ENCODE peak calls at places on chromosomes 16 and 17, in eight cellular contexts. One of them, this sample, is unnamed.
A peak's percentile ranks its signal among the peaks of the same experiment; 100 is the strongest.

GRCh38 chr16:19840524-19841110 is 44.0 kb downstream of the GPRC5B start:
- DNase-seq in GM23338: no peak
- DNase-seq in lower lobe of right lung: no peak
- DNase-seq in tibial artery: no peak
- DNase-seq in lung: no peak
- DNase-seq in spleen: no peak
- DNase-seq in GM23248: no peak
- DNase-seq in CD4-positive, alpha-beta T cell: no peak
- DNase-seq in this sample: no peak

GRCh38 chr17:13334374-13334773 is 267.4 kb downstream of the HS3ST3A1 start:
- DNase-seq in tibial artery: no peak
- DNase-seq in GM23248: no peak
- DNase-seq in CD4-positive, alpha-beta T cell: no peak
- DNase-seq in GM23338: no peak
- DNase-seq in lung: no peak
- DNase-seq in lower lobe of right lung: no peak
- DNase-seq in spleen: no peak
- DNase-seq in this sample: no peak

GRCh38 chr16:10752843-10753523 is 9.3 kb downstream of the NUBP1 start:
- DNase-seq in tibial artery: peak; percentile 84
- DNase-seq in lower lobe of right lung: peak; percentile 82
- DNase-seq in GM23338: no peak
- DNase-seq in GM23248: no peak
- DNase-seq in spleen: peak; percentile 84
- DNase-seq in CD4-positive, alpha-beta T cell: no peak
- DNase-seq in lung: peak; percentile 40
- DNase-seq in this sample: peak; percentile 74

GRCh38 chr17:19002805-19003542 is 1.6 kb downstream of the FAM83G start:
- DNase-seq in lower lobe of right lung: no peak
- DNase-seq in GM23338: no peak
- DNase-seq in spleen: no peak
- DNase-seq in tibial artery: no peak
- DNase-seq in GM23248: peak; percentile 62
- DNase-seq in lung: no peak
- DNase-seq in CD4-positive, alpha-beta T cell: peak; percentile 24
- DNase-seq in this sample: no peak

GRCh38 chr17:74417178-74418045 is 14.5 kb upstream of the GPRC5C start:
- DNase-seq in CD4-positive, alpha-beta T cell: no peak
- DNase-seq in lung: no peak
- DNase-seq in GM23338: no peak
- DNase-seq in tibial artery: no peak
- DNase-seq in lower lobe of right lung: no peak
- DNase-seq in spleen: no peak
- DNase-seq in GM23248: peak; percentile 88
- DNase-seq in this sample: no peak

GRCh38 chr16:46612121-46612520 is 9.1 kb downstream of the SHCBP1 start:
- DNase-seq in lower lobe of right lung: no peak
- DNase-seq in lung: no peak
- DNase-seq in GM23338: no peak
- DNase-seq in GM23248: no peak
- DNase-seq in spleen: no peak
- DNase-seq in tibial artery: no peak
- DNase-seq in CD4-positive, alpha-beta T cell: no peak
- DNase-seq in this sample: no peak

GRCh38 chr16:75486014-75486404 is 9.2 kb downstream of the CHST6 start:
- DNase-seq in lower lobe of right lung: no peak
- DNase-seq in GM23338: no peak
- DNase-seq in tibial artery: no peak
- DNase-seq in CD4-positive, alpha-beta T cell: no peak
- DNase-seq in spleen: no peak
- DNase-seq in lung: no peak
- DNase-seq in GM23248: no peak
- DNase-seq in this sample: no peak

GRCh38 chr16:47732122-47732805 is 271.1 kb downstream of the PHKB start:
- DNase-seq in GM23248: peak; percentile 73
- DNase-seq in tibial artery: no peak
- DNase-seq in lung: no peak
- DNase-seq in CD4-positive, alpha-beta T cell: no peak
- DNase-seq in spleen: no peak
- DNase-seq in GM23338: peak; percentile 2
- DNase-seq in lower lobe of right lung: no peak
- DNase-seq in this sample: no peak

GRCh38 chr17:49634487-49634865 is 43.4 kb downstream of the SPOP start:
- DNase-seq in lower lobe of right lung: no peak
- DNase-seq in spleen: no peak
- DNase-seq in tibial artery: no peak
- DNase-seq in GM23248: no peak
- DNase-seq in GM23338: no peak
- DNase-seq in CD4-positive, alpha-beta T cell: no peak
- DNase-seq in lung: no peak
- DNase-seq in this sample: no peak

GRCh38 chr17:1714488-1714979 is 4.4 kb upstream of the TLCD2 start:
- DNase-seq in CD4-positive, alpha-beta T cell: no peak
- DNase-seq in lower lobe of right lung: peak; percentile 96
- DNase-seq in GM23338: peak; percentile 99
- DNase-seq in GM23248: peak; percentile 100
- DNase-seq in tibial artery: peak; percentile 99
- DNase-seq in lung: peak; percentile 98
- DNase-seq in spleen: peak; percentile 94
- DNase-seq in this sample: peak; percentile 99

GRCh38 chr16:80300876-80301275 is 239.9 kb upstream of the DYNLRB2 start:
- DNase-seq in CD4-positive, alpha-beta T cell: no peak
- DNase-seq in tibial artery: no peak
- DNase-seq in spleen: no peak
- DNase-seq in GM23248: peak; percentile 70
- DNase-seq in lower lobe of right lung: no peak
- DNase-seq in GM23338: no peak
- DNase-seq in lung: no peak
- DNase-seq in this sample: no peak

GRCh38 chr16:48269011-48269410 is 21.7 kb upstream of the ABCC11 start:
- DNase-seq in tibial artery: no peak
- DNase-seq in GM23248: no peak
- DNase-seq in spleen: no peak
- DNase-seq in lower lobe of right lung: no peak
- DNase-seq in CD4-positive, alpha-beta T cell: no peak
- DNase-seq in lung: no peak
- DNase-seq in GM23338: no peak
- DNase-seq in this sample: no peak

GRCh38 chr17:69047368-69048263 is 13.1 kb downstream of the ABCA9 start:
- DNase-seq in tibial artery: peak; percentile 74
- DNase-seq in lung: peak; percentile 35
- DNase-seq in spleen: no peak
- DNase-seq in GM23248: peak; percentile 50
- DNase-seq in lower lobe of right lung: no peak
- DNase-seq in GM23338: no peak
- DNase-seq in CD4-positive, alpha-beta T cell: no peak
- DNase-seq in this sample: peak; percentile 84

GRCh38 chr17:45222273-45222993 is 748 bp downstream of the FMNL1 start:
- DNase-seq in lower lobe of right lung: no peak
- DNase-seq in CD4-positive, alpha-beta T cell: peak; percentile 54
- DNase-seq in GM23248: no peak
- DNase-seq in tibial artery: peak; percentile 69
- DNase-seq in lung: no peak
- DNase-seq in GM23338: peak; percentile 73
- DNase-seq in spleen: peak; percentile 86
- DNase-seq in this sample: no peak

GRCh38 chr16:54987081-54987480 is 56.4 kb downstream of the IRX5 start:
- DNase-seq in tibial artery: no peak
- DNase-seq in lower lobe of right lung: no peak
- DNase-seq in GM23248: no peak
- DNase-seq in GM23338: no peak
- DNase-seq in spleen: no peak
- DNase-seq in CD4-positive, alpha-beta T cell: no peak
- DNase-seq in lung: no peak
- DNase-seq in this sample: no peak

GRCh38 chr17:80067393-80067986 is 31.0 kb downstream of the CCDC40 start:
- DNase-seq in spleen: no peak
- DNase-seq in lung: no peak
- DNase-seq in lower lobe of right lung: no peak
- DNase-seq in GM23338: no peak
- DNase-seq in CD4-positive, alpha-beta T cell: no peak
- DNase-seq in GM23248: no peak
- DNase-seq in tibial artery: no peak
- DNase-seq in this sample: no peak

GRCh38 chr17:2070241-2071023 is 15.5 kb downstream of the HIC1 start:
- DNase-seq in lower lobe of right lung: no peak
- DNase-seq in lung: no peak
- DNase-seq in CD4-positive, alpha-beta T cell: no peak
- DNase-seq in tibial artery: no peak
- DNase-seq in GM23248: no peak
- DNase-seq in spleen: no peak
- DNase-seq in GM23338: peak; percentile 83
- DNase-seq in this sample: no peak

DNA sequence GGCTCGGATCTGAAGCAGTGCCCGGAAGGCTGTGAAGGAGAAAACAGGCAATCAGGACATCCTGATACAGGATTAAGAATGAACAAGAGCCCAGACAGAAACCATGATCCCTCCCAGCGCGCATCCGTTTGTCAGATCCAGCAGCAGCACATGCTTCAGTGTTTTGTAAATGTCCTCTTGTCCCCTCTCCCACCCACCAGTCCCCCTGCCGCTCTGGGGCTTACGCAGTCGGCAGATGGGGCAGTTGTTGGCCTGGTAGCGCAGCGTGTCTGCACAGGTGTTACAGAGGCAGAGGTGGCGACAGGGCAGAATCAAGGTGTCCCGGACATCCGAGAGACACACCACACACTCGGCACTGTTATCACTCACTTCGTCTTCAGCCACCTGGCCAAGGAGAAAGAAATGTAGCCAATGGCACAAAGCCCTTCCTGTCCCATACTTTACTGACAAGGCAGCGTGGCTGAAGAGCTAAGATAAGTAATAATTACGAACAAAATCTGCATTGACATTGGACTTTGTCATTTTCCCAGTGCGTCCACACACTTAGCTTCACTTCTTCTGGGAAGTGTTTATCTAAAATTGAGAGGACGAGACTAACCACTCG is 20.7 kb upstream of the FOXJ1 start:
- DNase-seq in CD4-positive, alpha-beta T cell: no peak
- DNase-seq in spleen: no peak
- DNase-seq in lung: no peak
- DNase-seq in tibial artery: no peak
- DNase-seq in GM23248: no peak
- DNase-seq in lower lobe of right lung: no peak
- DNase-seq in GM23338: no peak
- DNase-seq in this sample: no peak
- H3K27ac ChIP-seq in CD4-positive, alpha-beta T cell: no peak overlapping the region
- H3K27ac ChIP-seq in spleen: no peak overlapping the region
- H3K27ac ChIP-seq in lung: no peak overlapping the region
- H3K27ac ChIP-seq in tibial artery: no peak overlapping the region
- H3K27ac ChIP-seq in GM23248: no peak overlapping the region
- H3K27ac ChIP-seq in lower lobe of right lung: no peak overlapping the region
- H3K27ac ChIP-seq in GM23338: no peak overlapping the region
- H3K27ac ChIP-seq in this sample: no peak overlapping the region

GRCh38 chr16:86494565-86495356 is 15.6 kb upstream of the FOXF1 start:
- DNase-seq in lower lobe of right lung: no peak
- DNase-seq in GM23338: peak; percentile 54
- DNase-seq in CD4-positive, alpha-beta T cell: no peak
- DNase-seq in lung: no peak
- DNase-seq in tibial artery: no peak
- DNase-seq in GM23248: no peak
- DNase-seq in spleen: peak; percentile 44
- DNase-seq in this sample: no peak
- H3K27ac ChIP-seq in lower lobe of right lung: peak overlapping the region; percentile 78
- H3K27ac ChIP-seq in GM23338: no peak overlapping the region
- H3K27ac ChIP-seq in CD4-positive, alpha-beta T cell: no peak overlapping the region
- H3K27ac ChIP-seq in lung: peak overlapping the region; percentile 89
- H3K27ac ChIP-seq in tibial artery: no peak overlapping the region
- H3K27ac ChIP-seq in GM23248: no peak overlapping the region
- H3K27ac ChIP-seq in spleen: no peak overlapping the region
- H3K27ac ChIP-seq in this sample: no peak overlapping the region

GRCh38 chr16:87254734-87255133 is 62.5 kb downstream of the C16orf95 start:
- DNase-seq in spleen: no peak
- DNase-seq in tibial artery: no peak
- DNase-seq in CD4-positive, alpha-beta T cell: no peak
- DNase-seq in GM23248: no peak
- DNase-seq in lung: no peak
- DNase-seq in GM23338: no peak
- DNase-seq in lower lobe of right lung: no peak
- DNase-seq in this sample: no peak
- H3K27ac ChIP-seq in spleen: no peak overlapping the region
- H3K27ac ChIP-seq in tibial artery: no peak overlapping the region
- H3K27ac ChIP-seq in CD4-positive, alpha-beta T cell: no peak overlapping the region
- H3K27ac ChIP-seq in GM23248: no peak overlapping the region
- H3K27ac ChIP-seq in lung: no peak overlapping the region
- H3K27ac ChIP-seq in GM23338: no peak overlapping the region
- H3K27ac ChIP-seq in lower lobe of right lung: no peak overlapping the region
- H3K27ac ChIP-seq in this sample: no peak overlapping the region

GRCh38 chr17:59369026-59369724 is 37.7 kb downstream of the YPEL2 start:
- DNase-seq in lung: no peak
- DNase-seq in GM23338: no peak
- DNase-seq in GM23248: peak; percentile 52
- DNase-seq in tibial artery: no peak
- DNase-seq in lower lobe of right lung: no peak
- DNase-seq in CD4-positive, alpha-beta T cell: no peak
- DNase-seq in spleen: no peak
- DNase-seq in this sample: no peak

GRCh38 chr17:59370580-59371299 is 39.3 kb downstream of the YPEL2 start:
- DNase-seq in lower lobe of right lung: no peak
- DNase-seq in lung: no peak
- DNase-seq in CD4-positive, alpha-beta T cell: no peak
- DNase-seq in GM23248: no peak
- DNase-seq in tibial artery: no peak
- DNase-seq in spleen: no peak
- DNase-seq in GM23338: peak; percentile 18
- DNase-seq in this sample: no peak

GRCh38 chr17:59372138-59372751 is 40.8 kb downstream of the YPEL2 start:
- DNase-seq in GM23248: peak; percentile 81
- DNase-seq in GM23338: no peak
- DNase-seq in spleen: no peak
- DNase-seq in lower lobe of right lung: no peak
- DNase-seq in tibial artery: peak; percentile 84
- DNase-seq in CD4-positive, alpha-beta T cell: no peak
- DNase-seq in lung: peak; percentile 59
- DNase-seq in this sample: peak; percentile 87

GRCh38 chr17:59373879-59374495 is 42.5 kb downstream of the YPEL2 start:
- DNase-seq in tibial artery: peak; percentile 77
- DNase-seq in GM23338: no peak
- DNase-seq in spleen: no peak
- DNase-seq in lung: no peak
- DNase-seq in lower lobe of right lung: no peak
- DNase-seq in GM23248: peak; percentile 95
- DNase-seq in CD4-positive, alpha-beta T cell: no peak
- DNase-seq in this sample: no peak

DNA sequence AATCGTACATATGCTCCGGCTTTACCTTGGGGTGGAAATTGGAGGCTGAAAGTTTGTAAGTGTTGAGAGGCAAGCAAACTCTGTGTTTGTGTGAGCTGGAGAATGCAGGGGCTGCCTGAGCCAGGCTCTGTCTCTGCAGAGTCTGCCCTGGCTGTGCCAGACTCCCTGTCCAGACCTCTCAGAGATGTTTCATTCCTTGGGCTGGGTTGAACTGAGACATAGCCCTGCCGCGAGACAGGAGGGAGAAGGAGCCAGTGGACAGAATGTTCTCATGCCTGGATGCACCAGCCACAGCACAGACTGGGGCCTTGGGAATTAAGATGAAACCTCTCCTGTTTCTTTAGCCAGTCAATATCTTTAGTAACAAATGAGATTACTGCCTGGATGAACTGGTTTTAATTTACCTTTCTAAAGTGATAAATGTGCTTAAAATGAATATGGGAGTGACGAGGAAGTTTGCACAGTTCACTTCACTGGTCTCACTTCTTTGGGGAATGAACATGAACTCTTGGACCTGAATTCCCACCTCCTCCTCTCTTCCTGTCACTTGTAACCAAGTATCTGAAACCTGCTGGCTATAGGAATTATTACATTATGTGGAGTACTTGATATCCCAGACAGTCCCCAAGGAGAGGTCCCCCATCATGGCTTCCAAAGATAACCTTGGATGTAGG is 40.1 kb downstream of the YPEL2 start:
- DNase-seq in GM23248: peak; percentile 72
- DNase-seq in lower lobe of right lung: no peak
- DNase-seq in tibial artery: peak; percentile 92
- DNase-seq in lung: no peak
- DNase-seq in GM23338: no peak
- DNase-seq in spleen: no peak
- DNase-seq in CD4-positive, alpha-beta T cell: no peak
- DNase-seq in this sample: peak; percentile 85
- H3K27ac ChIP-seq in GM23248: peak overlapping the region; percentile 96
- H3K27ac ChIP-seq in lower lobe of right lung: peak overlapping the region; percentile 81
- H3K27ac ChIP-seq in tibial artery: peak overlapping the region; percentile 89
- H3K27ac ChIP-seq in lung: peak overlapping the region; percentile 88
- H3K27ac ChIP-seq in GM23338: no peak overlapping the region
- H3K27ac ChIP-seq in spleen: peak overlapping the region; percentile 76
- H3K27ac ChIP-seq in CD4-positive, alpha-beta T cell: no peak overlapping the region
- H3K27ac ChIP-seq in this sample: peak overlapping the region; percentile 97